ENCODE peak calls at places on chromosomes 6 and 20, in eight cellular contexts. A, C, W, X, Q, N, Y and Z are unnamed samples. For H3K4me1, the result is how much of the 10 kb centered on the place peaks cover.

GRCh38 chr6:56714982-56715456 is 72.3 kb upstream of the DST start:
- DNase-seq in Y (no peak), A (no peak), N (no peak), W (peak), Q (peak), C (no peak), X (no peak), Z (no peak)

GRCh38 chr6:36196049-36196879 is at the start of gene BRPF3:
- DNase-seq in W (peak), N (peak), X (peak), Q (peak), C (peak), Y (peak), A (peak), Z (peak)

GRCh38 chr6:45657243-45657642 is 279.5 kb upstream of the SUPT3H start:
- DNase-seq in C (no peak), X (no peak), Y (no peak), W (no peak), A (no peak), N (no peak), Q (no peak), Z (no peak)

GRCh38 chr6:144285798-144286502 is 815 bp downstream of the UTRN start:
- DNase-seq in Y (peak), W (peak), Q (peak), X (peak), C (peak), N (peak), A (peak), Z (peak)

GRCh38 chr6:37048851-37049734 is 43.6 kb downstream of the FGD2 start:
- DNase-seq in Y (peak), W (peak), X (peak), Q (no peak), N (peak), C (peak), A (no peak), Z (no peak)

GRCh38 chr6:125259354-125259736 is 42.4 kb downstream of the HDDC2 start:
- DNase-seq in Y (no peak), C (no peak), A (no peak), X (no peak), W (no peak), N (no peak), Q (no peak), Z (no peak)

GRCh38 chr20:64107736-64108457 is 532 bp upstream of the NPBWR2 start:
- DNase-seq in W (no peak), Q (no peak), Y (peak), N (peak), C (no peak), A (peak), X (no peak), Z (peak)

GRCh38 chr20:57159945-57160610 is 106.4 kb downstream of the BMP7 start:
- DNase-seq in N (no peak), X (no peak), W (no peak), A (no peak), C (no peak), Q (no peak), Y (peak), Z (no peak)

GRCh38 chr6:166809721-166810120 is 146.6 kb downstream of the RNASET2 start:
- DNase-seq in Y (no peak), A (no peak), C (no peak), Q (no peak), X (no peak), W (no peak), N (no peak), Z (no peak)

GRCh38 chr20:35702824-35703695 is 3.9 kb downstream of the ROMO1 start:
- DNase-seq in A (no peak), Y (no peak), C (no peak), X (no peak), Q (no peak), W (no peak), N (no peak), Z (no peak)

GRCh38 chr20:45283529-45284065 is 23.0 kb upstream of the RBPJL start:
- DNase-seq in Y (no peak), W (no peak), Q (no peak), X (no peak), N (no peak), A (no peak), C (no peak), Z (no peak)

GRCh38 chr6:16486661-16487060 is 248.3 kb downstream of the GMPR start:
- DNase-seq in N (no peak), A (no peak), X (no peak), Y (no peak), W (no peak), Q (no peak), C (no peak), Z (no peak)

GRCh38 chr6:155248021-155249001 is 15.5 kb upstream of the CLDN20 start:
- DNase-seq in W (peak), Q (peak), A (peak), X (peak), Y (peak), N (peak), C (peak), Z (peak)

GRCh38 chr20:19017104-19017690 is 195.2 kb upstream of the SLC24A3 start:
- DNase-seq in X (no peak), Q (no peak), N (no peak), A (no peak), C (no peak), W (no peak), Y (no peak), Z (no peak)

DNA sequence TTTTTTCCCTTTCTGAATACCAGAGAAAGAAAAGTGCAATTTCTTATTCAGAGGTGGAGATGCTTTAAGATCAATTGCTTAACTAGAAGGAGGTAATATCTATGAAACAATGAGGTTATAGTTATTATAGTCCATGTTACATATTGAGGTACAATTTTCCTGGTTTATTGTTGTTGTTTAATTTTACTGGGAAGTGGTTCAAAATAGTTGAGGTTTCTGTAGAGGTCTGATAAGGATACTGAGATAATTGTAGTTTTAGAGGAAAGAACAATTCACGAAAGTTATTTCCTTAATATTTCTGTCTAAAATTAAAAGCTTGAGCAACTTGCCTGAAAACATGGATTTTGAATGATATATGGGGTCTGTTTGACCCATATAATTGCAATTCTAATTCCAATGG is 51.4 kb downstream of the DOK5 start:
- DNase-seq in Y (no peak), Q (no peak), C (no peak), N (no peak), W (peak), A (no peak), X (no peak), Z (no peak)
- H3K4me1 ChIP-seq in Y (under half), Q (under half), C (under half), N (under half), W (under half), A (under half), X (under half), Z (under half)

DNA sequence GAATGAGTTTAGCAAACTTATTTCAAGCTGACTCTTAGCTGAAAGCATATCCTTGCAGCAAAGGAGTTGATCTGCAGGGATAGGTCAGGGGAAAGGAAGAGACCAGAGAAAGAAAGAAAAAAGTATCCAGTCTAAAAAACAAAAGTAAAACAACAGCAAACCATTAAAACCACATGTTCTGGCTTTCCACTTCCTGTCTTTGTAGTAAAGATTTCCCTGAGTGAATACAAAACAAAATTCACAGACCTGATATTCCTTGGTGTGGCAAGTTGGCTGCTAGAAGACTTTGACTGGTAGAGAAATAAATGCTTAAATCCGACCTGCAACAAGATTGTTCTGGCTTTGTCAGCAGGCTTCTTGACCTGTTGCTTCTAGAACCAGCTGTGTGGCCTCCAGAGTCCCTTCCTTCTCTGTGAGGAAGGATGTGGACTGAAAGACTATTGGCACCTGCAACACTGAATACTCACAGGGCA is 23.4 kb upstream of the MCM3 start:
- DNase-seq in A (no peak), Y (no peak), Q (no peak), W (peak), X (no peak), C (no peak), N (no peak), Z (no peak)
- H3K27ac ChIP-seq in A (no peak), Y (no peak), Q (no peak), W (no peak), X (no peak), C (no peak), N (peak), Z (no peak)

GRCh38 chr6:20403080-20403765 is 1.5 kb downstream of the E2F3 start:
- DNase-seq in W (peak), Y (peak), C (peak), X (peak), Q (peak), N (peak), A (peak), Z (peak)
- TF ChIP-seq POLR2AphosphoS5 in W (peak), Y (peak), C (peak), X (peak), Q (no peak), N (peak), A (no peak), Z (no peak)

GRCh38 chr20:62362991-62363919 is 3.9 kb downstream of the LAMA5 start:
- DNase-seq in Y (peak), X (no peak), C (peak), Q (peak), W (no peak), N (peak), A (peak), Z (peak)
- H3K4me1 ChIP-seq in Y (half or more), X (half or more), C (under half), Q (under half), W (half or more), N (under half), A (under half), Z (half or more)

GRCh38 chr20:49149281-49150045 is 38.7 kb downstream of the STAU1 start:
- DNase-seq in A (no peak), Q (no peak), X (no peak), C (no peak), N (no peak), W (no peak), Y (no peak), Z (no peak)
- H3K27ac ChIP-seq in A (no peak), Q (no peak), X (no peak), C (no peak), N (no peak), W (no peak), Y (no peak), Z (peak)

GRCh38 chr6:19180348-19181073 is 656.7 kb upstream of the ID4 start:
- DNase-seq in W (no peak), Y (peak), X (peak), N (peak), A (no peak), C (peak), Q (no peak), Z (no peak)
- TF ChIP-seq POLR2AphosphoS5 in W (no peak), Y (peak), X (peak), N (peak), A (no peak), C (no peak), Q (no peak), Z (no peak)

GRCh38 chr20:53803492-53804155 is 210.0 kb upstream of the ZNF217 start:
- DNase-seq in Q (no peak), C (no peak), X (no peak), W (no peak), Y (no peak), A (no peak), N (no peak), Z (no peak)

GRCh38 chr20:53800418-53800817 is 206.8 kb upstream of the ZNF217 start:
- DNase-seq in W (no peak), Q (no peak), Y (no peak), A (no peak), N (no peak), C (no peak), X (no peak), Z (no peak)

GRCh38 chr20:53804920-53805894 is 211.6 kb upstream of the ZNF217 start:
- DNase-seq in Y (no peak), N (no peak), C (no peak), Q (no peak), W (no peak), X (no peak), A (no peak), Z (no peak)

GRCh38 chr20:53800883-53801604 is 207.4 kb upstream of the ZNF217 start:
- DNase-seq in X (peak), W (no peak), Q (no peak), N (peak), Y (no peak), A (no peak), C (no peak), Z (no peak)

GRCh38 chr20:53801609-53802370 is 208.2 kb upstream of the ZNF217 start:
- DNase-seq in A (no peak), Y (no peak), C (no peak), Q (no peak), X (no peak), W (no peak), N (peak), Z (no peak)
- H3K4me1 ChIP-seq in A (under half), Y (under half), C (under half), Q (under half), X (under half), W (under half), N (under half), Z (under half)

DNA sequence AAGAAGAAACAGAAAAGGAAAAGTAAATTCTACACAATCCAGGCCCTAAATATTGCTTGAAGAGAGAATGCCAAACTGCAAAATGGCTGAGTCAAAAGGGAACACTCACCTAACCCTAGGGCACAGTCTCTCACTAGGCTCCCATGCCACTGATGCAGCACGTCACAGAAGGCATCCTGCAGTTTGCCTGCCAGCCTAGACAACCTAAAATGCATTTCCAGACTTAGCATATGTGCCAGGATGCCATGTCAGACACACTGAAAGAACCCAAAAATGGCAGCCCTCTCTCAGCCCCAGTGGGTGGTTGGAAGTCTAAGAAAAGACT is 10.6 kb upstream of the SIRPD start:
- DNase-seq in Y (no peak), Q (no peak), X (no peak), N (no peak), C (no peak), A (no peak), W (no peak), Z (no peak)
- H3K27ac ChIP-seq in Y (no peak), Q (no peak), X (no peak), N (no peak), C (no peak), A (no peak), W (peak), Z (no peak)